ENCODE peak calls at places on chromosomes 4 and X, in nine cellular contexts. R is WERI-Rb-1; Y is CD4-positive, alpha-beta T cell; M is right atrium auricular region; H is progenitor cell of endocrine pancreas; K is astrocyte of the spinal cord; X is A549; A is uterus; B is lower leg skin. J is an unnamed sample.

GRCh38 chrX:110402091-110402854 is 43.6 kb downstream of the RTL9 start:
- DNase-seq in R (no peak), Y (no peak), M (peak), H (no peak), K (peak), X (peak), A (peak), B (peak), J (no peak)

GRCh38 chrX:129786210-129786651 is 6.5 kb downstream of the SASH3 start:
- DNase-seq in R (no peak), Y (no peak), M (no peak), H (no peak), K (no peak), X (no peak), A (no peak), B (no peak), J (no peak)

GRCh38 chr4:23828779-23829178 is 61.1 kb downstream of the PPARGC1A start:
- DNase-seq in R (no peak), Y (no peak), M (no peak), H (no peak), K (no peak), X (no peak), A (no peak), B (no peak), J (no peak)

GRCh38 chrX:10135561-10136399 is 21.0 kb upstream of the CLCN4 start:
- DNase-seq in R (no peak), Y (no peak), M (no peak), H (no peak), K (no peak), X (no peak), A (no peak), B (no peak), J (no peak)

GRCh38 chr4:153294631-153295030 is 49.9 kb upstream of the MND1 start:
- DNase-seq in R (no peak), Y (no peak), M (no peak), H (no peak), K (no peak), X (no peak), A (no peak), B (no peak), J (no peak)

GRCh38 chrX:110142096-110142495 is 139.2 kb downstream of the TMEM164 start:
- DNase-seq in R (no peak), Y (no peak), M (no peak), H (no peak), K (no peak), X (no peak), A (no peak), B (no peak), J (no peak)

GRCh38 chrX:53300157-53300556 is 18.8 kb upstream of the IQSEC2 start:
- DNase-seq in R (no peak), Y (no peak), M (no peak), H (no peak), K (no peak), X (no peak), A (no peak), B (no peak), J (no peak)

GRCh38 chr4:106809083-106809482 is 227.0 kb downstream of the DKK2 start:
- DNase-seq in R (peak), Y (no peak), M (no peak), H (no peak), K (peak), X (no peak), A (no peak), B (no peak), J (no peak)

GRCh38 chr4:123361195-123361861 is 35.3 kb upstream of the SPRY1 start:
- DNase-seq in R (no peak), Y (no peak), M (no peak), H (no peak), K (peak), X (no peak), A (no peak), B (no peak), J (no peak)

GRCh38 chrX:155235891-155236290 is 19.6 kb downstream of the VBP1 start:
- DNase-seq in R (no peak), Y (no peak), M (no peak), H (no peak), K (peak), X (no peak), A (no peak), B (no peak), J (no peak)

GRCh38 chr4:137359691-137360315 is 172.5 kb downstream of the PCDH18 start:
- DNase-seq in R (no peak), Y (no peak), M (no peak), H (no peak), K (peak), X (no peak), A (no peak), B (no peak), J (no peak)

GRCh38 chrX:12693754-12694153 is 97.5 kb upstream of the PRPS2 start:
- DNase-seq in R (no peak), Y (no peak), M (no peak), H (no peak), K (no peak), X (no peak), A (no peak), B (no peak), J (no peak)

GRCh38 chr4:95998311-95998710 is 158.4 kb downstream of the PDHA2 start:
- DNase-seq in R (no peak), Y (no peak), M (no peak), H (no peak), K (no peak), X (no peak), A (no peak), B (no peak), J (no peak)

GRCh38 chr4:151717909-151718613 is 42.7 kb downstream of the GATB start:
- DNase-seq in R (no peak), Y (no peak), M (no peak), H (no peak), K (no peak), X (no peak), A (no peak), B (no peak), J (no peak)

GRCh38 chrX:38558681-38559080 is 2.7 kb upstream of the TSPAN7 start:
- DNase-seq in R (no peak), Y (no peak), M (no peak), H (no peak), K (no peak), X (no peak), A (no peak), B (no peak), J (no peak)

GRCh38 chr4:163063891-163064290 is 102.8 kb downstream of the NAF1 start:
- DNase-seq in R (no peak), Y (no peak), M (no peak), H (no peak), K (no peak), X (no peak), A (no peak), B (no peak), J (no peak)

GRCh38 chrX:57178605-57179004 is 41.4 kb upstream of the SPIN2A start:
- DNase-seq in R (no peak), Y (no peak), M (no peak), H (no peak), K (no peak), X (no peak), A (no peak), B (no peak), J (no peak)

GRCh38 chr4:89056953-89057398 is at the start of gene FAM13A:
- DNase-seq in R (peak), Y (no peak), M (peak), H (peak), K (peak), X (peak), A (peak), B (peak), J (no peak)

GRCh38 chrX:39017716-39018115 is 216.5 kb downstream of the MID1IP1 start:
- DNase-seq in R (no peak), Y (no peak), M (no peak), H (no peak), K (no peak), X (no peak), A (no peak), B (no peak), J (no peak)

GRCh38 chr4:42855779-42856178 is 36.7 kb upstream of the GRXCR1 start:
- DNase-seq in R (no peak), Y (no peak), M (no peak), H (no peak), K (no peak), X (no peak), A (no peak), B (no peak), J (no peak)

GRCh38 chr4:158845166-158846041 is 76.6 kb downstream of the FNIP2 start:
- DNase-seq in R (no peak), Y (no peak), M (no peak), H (no peak), K (no peak), X (no peak), A (no peak), B (no peak), J (no peak)

GRCh38 chr4:6887591-6888371 is 21.8 kb upstream of the TBC1D14 start:
- DNase-seq in R (no peak), Y (no peak), M (peak), H (no peak), K (no peak), X (no peak), A (no peak), B (peak), J (peak)

GRCh38 chrX:106952988-106953387 is 32.8 kb downstream of the CLDN2 start:
- DNase-seq in R (no peak), Y (no peak), M (no peak), H (no peak), K (peak), X (no peak), A (no peak), B (no peak), J (no peak)

GRCh38 chr4:8199594-8200301 is 658 bp downstream of the SH3TC1 start:
- DNase-seq in R (no peak), Y (no peak), M (no peak), H (no peak), K (no peak), X (peak), A (no peak), B (no peak), J (no peak)

GRCh38 chr4:168509786-168510185 is 12.9 kb downstream of the PALLD start:
- DNase-seq in R (no peak), Y (no peak), M (no peak), H (no peak), K (no peak), X (no peak), A (no peak), B (no peak), J (peak)

GRCh38 chr4:133137571-133137970 is 11.5 kb upstream of the PCDH10 start:
- DNase-seq in R (no peak), Y (no peak), M (no peak), H (no peak), K (no peak), X (no peak), A (no peak), B (no peak), J (no peak)
- TF ChIP-seq CTCF in R (no peak), Y (no peak), M (no peak), H (peak), K (peak), X (no peak), A (no peak), B (no peak), J (no peak)

GRCh38 chr4:41646862-41647261 is 101.7 kb downstream of the PHOX2B start:
- DNase-seq in R (no peak), Y (no peak), M (no peak), H (no peak), K (no peak), X (no peak), A (no peak), B (no peak), J (no peak)

GRCh38 chr4:41645716-41646115 is 102.8 kb downstream of the PHOX2B start:
- DNase-seq in R (no peak), Y (no peak), M (no peak), H (no peak), K (no peak), X (no peak), A (no peak), B (no peak), J (no peak)

GRCh38 chr4:41644915-41645295 is 103.6 kb downstream of the PHOX2B start:
- DNase-seq in R (peak), Y (no peak), M (no peak), H (no peak), K (no peak), X (no peak), A (no peak), B (no peak), J (no peak)

GRCh38 chr4:41647368-41647767 is 101.2 kb downstream of the PHOX2B start:
- DNase-seq in R (no peak), Y (no peak), M (no peak), H (no peak), K (no peak), X (no peak), A (no peak), B (no peak), J (no peak)

DNA sequence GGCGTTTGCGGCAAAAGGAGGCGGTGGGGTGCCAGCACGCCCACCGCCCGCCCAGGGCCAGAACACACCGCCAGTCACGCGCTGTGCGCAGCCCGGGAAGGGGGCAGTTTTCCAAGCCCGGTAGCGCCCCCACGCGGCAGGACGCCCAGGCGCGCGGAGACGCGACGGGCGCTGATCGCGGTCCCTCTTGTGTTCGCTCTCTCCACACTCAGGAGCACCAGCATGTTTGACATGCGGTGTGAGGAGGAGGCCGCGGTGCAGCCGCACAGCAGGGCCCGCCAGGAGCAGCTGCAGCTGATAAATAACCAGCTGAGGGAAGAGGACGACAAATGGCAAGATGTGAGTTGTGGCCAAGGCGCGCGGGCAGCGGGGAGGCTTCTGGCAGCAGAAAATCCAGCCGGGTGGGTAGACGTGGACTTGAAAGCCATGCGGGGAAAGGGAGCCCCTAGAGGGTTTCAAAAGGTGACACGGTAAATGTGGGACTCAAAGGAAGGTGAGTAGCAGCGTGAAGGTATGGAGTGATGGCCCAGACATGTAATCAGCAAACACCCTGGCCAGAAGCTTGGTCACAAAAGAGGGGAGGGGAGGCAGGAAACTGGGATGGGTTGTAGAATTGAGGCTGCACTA is 104.1 kb downstream of the PHOX2B start:
- DNase-seq in R (peak), Y (no peak), M (peak), H (peak), K (peak), X (no peak), A (peak), B (peak), J (no peak)
- TF ChIP-seq CTCF in R (peak), Y (no peak), M (peak), H (peak), K (peak), X (peak), A (peak), B (peak), J (peak)

GRCh38 chr4:177441061-177441802 is 1.0 kb downstream of the AGA start:
- DNase-seq in R (no peak), Y (no peak), M (no peak), H (no peak), K (peak), X (peak), A (no peak), B (no peak), J (peak)
- TF ChIP-seq CTCF in R (no peak), Y (no peak), M (no peak), H (peak), K (peak), X (no peak), A (no peak), B (no peak), J (peak)

GRCh38 chr4:1590244-1590643 is 93.9 kb downstream of the FAM53A start:
- DNase-seq in R (no peak), Y (no peak), M (no peak), H (no peak), K (no peak), X (no peak), A (no peak), B (peak), J (no peak)

GRCh38 chr4:1591107-1591506 is 93.0 kb downstream of the FAM53A start:
- DNase-seq in R (no peak), Y (no peak), M (no peak), H (no peak), K (no peak), X (no peak), A (no peak), B (peak), J (no peak)

GRCh38 chr4:1584498-1584897 is 99.6 kb downstream of the FAM53A start:
- DNase-seq in R (no peak), Y (no peak), M (no peak), H (no peak), K (no peak), X (no peak), A (no peak), B (peak), J (no peak)

GRCh38 chr4:1589098-1589497 is 95.0 kb downstream of the FAM53A start:
- DNase-seq in R (no peak), Y (no peak), M (no peak), H (no peak), K (no peak), X (no peak), A (no peak), B (no peak), J (no peak)

GRCh38 chr4:1588306-1588705 is 95.8 kb downstream of the FAM53A start:
- DNase-seq in R (no peak), Y (no peak), M (no peak), H (no peak), K (no peak), X (no peak), A (no peak), B (peak), J (no peak)
- TF ChIP-seq CTCF in R (no peak), Y (no peak), M (no peak), H (no peak), K (no peak), X (no peak), A (no peak), B (no peak), J (no peak)

GRCh38 chrX:87299563-87300160 is 217.9 kb upstream of the KLHL4 start:
- DNase-seq in R (no peak), Y (no peak), M (no peak), H (no peak), K (peak), X (no peak), A (no peak), B (no peak), J (no peak)
- TF ChIP-seq CTCF in R (peak), Y (no peak), M (peak), H (peak), K (peak), X (peak), A (peak), B (no peak), J (peak)

GRCh38 chr4:114539985-114540384 is 58.6 kb upstream of the UGT8 start:
- DNase-seq in R (no peak), Y (no peak), M (no peak), H (no peak), K (no peak), X (no peak), A (no peak), B (no peak), J (no peak)

GRCh38 chr4:114538012-114538617 is 60.5 kb upstream of the UGT8 start:
- DNase-seq in R (no peak), Y (no peak), M (no peak), H (no peak), K (no peak), X (no peak), A (no peak), B (no peak), J (no peak)

GRCh38 chr4:114535725-114536124 is 62.9 kb upstream of the UGT8 start:
- DNase-seq in R (no peak), Y (no peak), M (no peak), H (no peak), K (no peak), X (no peak), A (no peak), B (no peak), J (no peak)
- TF ChIP-seq CTCF in R (no peak), Y (no peak), M (no peak), H (no peak), K (no peak), X (no peak), A (no peak), B (no peak), J (no peak)

DNA sequence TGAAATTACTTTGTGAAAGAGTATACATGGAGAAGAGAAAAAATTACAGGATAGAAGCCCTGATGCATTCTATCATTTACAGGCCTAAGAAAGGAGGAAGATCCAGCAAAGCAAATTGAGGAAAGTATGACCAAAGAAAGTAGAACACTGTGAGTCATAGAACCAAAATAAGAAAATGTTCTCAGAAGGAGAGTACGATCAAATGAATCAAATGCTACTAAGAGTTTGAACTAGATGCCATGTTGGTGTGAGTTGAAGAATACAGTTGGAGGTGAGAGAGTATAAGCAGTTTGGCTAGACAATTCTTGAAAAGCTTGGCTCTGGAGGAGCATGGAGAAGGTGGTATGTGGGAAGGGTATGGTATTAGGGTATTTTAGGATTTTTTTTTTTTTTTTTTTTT is 161.8 kb downstream of the RPA4 start:
- DNase-seq in R (no peak), Y (no peak), M (no peak), H (no peak), K (no peak), X (no peak), A (no peak), B (no peak), J (no peak)
- TF ChIP-seq CTCF in R (no peak), Y (no peak), M (no peak), H (no peak), K (no peak), X (no peak), A (no peak), B (no peak), J (no peak)

GRCh38 chr4:21948347-21949072 is at the start of gene KCNIP4:
- DNase-seq in R (peak), Y (no peak), M (no peak), H (peak), K (peak), X (no peak), A (peak), B (no peak), J (no peak)
- TF ChIP-seq CTCF in R (peak), Y (no peak), M (no peak), H (peak), K (peak), X (no peak), A (no peak), B (no peak), J (no peak)

DNA sequence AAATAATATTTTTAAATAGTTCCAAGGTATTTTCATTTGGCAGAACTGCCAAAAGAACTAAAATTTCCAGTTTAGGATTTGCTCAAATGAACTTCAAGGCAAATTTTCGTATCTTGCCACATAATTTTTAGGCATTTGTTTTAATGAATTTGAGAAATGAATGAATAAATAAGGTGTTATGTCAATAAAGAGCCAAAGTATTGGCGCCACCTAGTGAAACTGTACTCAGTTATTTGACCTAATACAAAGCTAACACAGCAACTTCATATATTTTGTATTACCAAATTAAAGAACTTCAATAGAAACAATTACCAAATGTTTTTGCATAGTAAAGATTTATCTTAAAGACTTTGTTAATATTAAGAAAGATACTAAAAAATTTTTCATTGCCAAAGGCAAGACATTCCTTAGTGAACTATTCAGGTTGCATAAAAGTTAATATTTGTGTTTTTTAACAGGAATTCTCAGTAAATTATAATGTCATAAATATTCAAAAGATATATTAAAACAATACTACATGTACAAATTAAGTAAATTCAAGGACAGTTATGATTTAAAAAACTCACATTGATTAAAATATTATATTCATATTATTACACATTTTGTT is 50.3 kb downstream of the STPG2 start:
- DNase-seq in R (no peak), Y (no peak), M (no peak), H (no peak), K (peak), X (no peak), A (no peak), B (no peak), J (no peak)
- TF ChIP-seq CTCF in R (peak), Y (peak), M (no peak), H (peak), K (peak), X (peak), A (no peak), B (no peak), J (peak)

J was measured in CD14-positive monocyte.